ENCODE peak calls at places on chromosomes 11 and 22, in seven cellular contexts. N is body of pancreas, I is DMS153, X is AG04450, R is LHCN-M2, E is activated T-cell treated with anti-CD3 and anti-CD28 coated beads for 1 hour, D is HTR-8/SVneo. P is an unnamed sample.

GRCh38 chr11:64060861-64061444 is 25.2 kb downstream of the FLRT1 start:
- DNase-seq in N (no peak), I (peak), X (no peak), R (no peak), E (peak), D (peak), P (peak)

GRCh38 chr22:30266445-30267381 is at the start of gene OSM:
- DNase-seq in N (no peak), I (no peak), X (no peak), R (no peak), E (peak), D (no peak), P (no peak)

GRCh38 chr22:46370584-46371373 is 35.3 kb downstream of the TRMU start:
- DNase-seq in N (no peak), I (no peak), X (no peak), R (no peak), E (peak), D (no peak), P (peak)

GRCh38 chr11:3994030-3994640 is 100.5 kb upstream of the RRM1 start:
- DNase-seq in N (no peak), I (no peak), X (no peak), R (peak), E (no peak), D (peak), P (no peak)

GRCh38 chr11:61602775-61603569 is 22.1 kb upstream of the SYT7 start:
- DNase-seq in N (peak), I (no peak), X (peak), R (peak), E (no peak), D (no peak), P (peak)

GRCh38 chr22:46971141-46971775 is 208.8 kb downstream of the TBC1D22A start:
- DNase-seq in N (peak), I (peak), X (no peak), R (no peak), E (no peak), D (no peak), P (peak)

GRCh38 chr11:71304045-71304444 is 51.7 kb upstream of the SHANK2 start:
- DNase-seq in N (no peak), I (no peak), X (no peak), R (no peak), E (no peak), D (no peak), P (no peak)

GRCh38 chr11:34203377-34203801 is 98.0 kb downstream of the NAT10 start:
- DNase-seq in N (no peak), I (no peak), X (no peak), R (no peak), E (no peak), D (no peak), P (no peak)

GRCh38 chr11:40125054-40125453 is 1334.4 kb downstream of the LRRC4C start:
- DNase-seq in N (no peak), I (no peak), X (no peak), R (no peak), E (no peak), D (no peak), P (no peak)

GRCh38 chr11:57421805-57422204 is 5.1 kb downstream of the SLC43A3 start:
- DNase-seq in N (no peak), I (no peak), X (no peak), R (no peak), E (no peak), D (no peak), P (no peak)

GRCh38 chr11:128328955-128329551 is 258.3 kb downstream of the ETS1 start:
- DNase-seq in N (no peak), I (no peak), X (no peak), R (no peak), E (no peak), D (peak), P (no peak)

GRCh38 chr22:46360891-46361290 is 25.4 kb downstream of the TRMU start:
- DNase-seq in N (peak), I (no peak), X (no peak), R (no peak), E (no peak), D (no peak), P (no peak)

GRCh38 chr11:8807544-8808225 is 103.3 kb upstream of the AKIP1 start:
- DNase-seq in N (peak), I (no peak), X (peak), R (peak), E (no peak), D (no peak), P (no peak)

GRCh38 chr11:88103337-88104206 is 71.7 kb downstream of the RAB38 start:
- DNase-seq in N (peak), I (no peak), X (peak), R (peak), E (no peak), D (peak), P (peak)

GRCh38 chr11:82183346-82183745 is 550.3 kb downstream of the FAM181B start:
- DNase-seq in N (no peak), I (no peak), X (no peak), R (no peak), E (no peak), D (no peak), P (no peak)

GRCh38 chr11:126543691-126544090 is 188.2 kb downstream of the ST3GAL4 start:
- DNase-seq in N (peak), I (no peak), X (no peak), R (no peak), E (no peak), D (no peak), P (no peak)

GRCh38 chr11:126282361-126282741 is 542 bp upstream of the TIRAP start:
- DNase-seq in N (peak), I (peak), X (no peak), R (peak), E (peak), D (no peak), P (peak)

GRCh38 chr11:65440831-65441499 is 18.4 kb downstream of the NEAT1 start:
- DNase-seq in N (no peak), I (no peak), X (no peak), R (peak), E (no peak), D (no peak), P (peak)

GRCh38 chr11:1008001-1008400 is 28.5 kb downstream of the MUC6 start:
- DNase-seq in N (no peak), I (no peak), X (no peak), R (no peak), E (no peak), D (no peak), P (no peak)

GRCh38 chr11:65069217-65069616 is 10.9 kb upstream of the NAALADL1 start:
- DNase-seq in N (no peak), I (no peak), X (no peak), R (no peak), E (no peak), D (no peak), P (no peak)